ENCODE peak calls at places on chromosomes 5 and 9, in four cellular contexts. F is WTC11; P is ureter; Z is activated naive CD4-positive, alpha-beta T cell treated with anti-CD3 and anti-CD28 coated beads for 36 hours. T is an unnamed sample.

GRCh38 chr5:142360607-142361120 is 35.8 kb upstream of the SPRY4 start:
- DNase-seq in F (peak; percentile 42), P (no peak), Z (peak; percentile 14), T (no peak)

GRCh38 chr9:126482361-126483044 is 131.2 kb upstream of the LMX1B start:
- DNase-seq in F (peak; percentile 64), P (no peak), Z (no peak), T (no peak)

GRCh38 chr5:150763023-150763793 is 4.4 kb upstream of the DCTN4 start:
- DNase-seq in F (no peak), P (peak; percentile 75), Z (no peak), T (peak; percentile 91)

GRCh38 chr5:149380466-149381121 is 1.5 kb upstream of the IL17B start:
- DNase-seq in F (no peak), P (peak; percentile 83), Z (no peak), T (peak; percentile 72)

GRCh38 chr9:120289091-120289490 is 290.9 kb downstream of the CDK5RAP2 start:
- DNase-seq in F (no peak), P (no peak), Z (no peak), T (no peak)

GRCh38 chr5:79793722-79794121 is 104.1 kb downstream of the CMYA5 start:
- DNase-seq in F (no peak), P (no peak), Z (no peak), T (no peak)

GRCh38 chr9:76218868-76219462 is 175.3 kb downstream of the RFK start:
- DNase-seq in F (no peak), P (no peak), Z (no peak), T (no peak)

GRCh38 chr5:67093259-67093658 is 103.3 kb downstream of the CD180 start:
- DNase-seq in F (no peak), P (no peak), Z (no peak), T (no peak)

GRCh38 chr9:107438211-107439030 is 51.1 kb downstream of the KLF4 start:
- DNase-seq in F (peak; percentile 65), P (no peak), Z (no peak), T (no peak)

GRCh38 chr9:103999375-104000062 is 94.6 kb upstream of the SMC2 start:
- DNase-seq in F (no peak), P (no peak), Z (no peak), T (no peak)

GRCh38 chr5:143657814-143658395 is 154.1 kb upstream of the HMHB1 start:
- DNase-seq in F (no peak), P (no peak), Z (no peak), T (no peak)

GRCh38 chr9:2085719-2086515 is 70.8 kb downstream of the SMARCA2 start:
- DNase-seq in F (no peak), P (no peak), Z (no peak), T (no peak)

GRCh38 chr9:71549023-71549422 is 219.3 kb downstream of the CEMIP2 start:
- DNase-seq in F (no peak), P (no peak), Z (no peak), T (no peak)

GRCh38 chr9:36187414-36187813 is 3.3 kb upstream of the CLTA start:
- DNase-seq in F (no peak), P (no peak), Z (no peak), T (no peak)

GRCh38 chr5:156715287-156715686 is 134.8 kb upstream of the PPP1R2B start:
- DNase-seq in F (no peak), P (no peak), Z (no peak), T (no peak)

GRCh38 chr5:135386886-135387628 is 12.0 kb downstream of the MACROH2A1 start:
- DNase-seq in F (no peak), P (peak; percentile 70), Z (no peak), T (no peak)